ENCODE peak calls at places on chromosome 7, in ten cellular contexts. R is GM04503; J is caudate nucleus; A is stimulated activated naive CD4-positive, alpha-beta T cell; S is kidney tubule cell; I is A549; M is stimulated activated naive CD8-positive, alpha-beta T cell treated with anti-CD3 and anti-CD28 coated beads, Interleukin-15, Interleukin-2, amounts not matched to agents 100 U/mL and 50 U/mL, for 24 hours; P is NCI-H446; N is Karpas-422; U is stomach. C is an unnamed sample.

GRCh38 chr7:123819001-123819400 is 26.0 kb upstream of the HYAL4 start:
- DNase-seq in A (no peak), R (no peak), I (no peak), P (no peak), U (no peak), N (no peak), J (no peak), M (no peak), S (no peak), C (no peak)

GRCh38 chr7:35716038-35716803 is 21.3 kb upstream of the HERPUD2 start:
- DNase-seq in J (peak), P (peak), U (peak), N (no peak), S (no peak), A (no peak), R (no peak), I (no peak), M (no peak), C (no peak)

GRCh38 chr7:127486654-127487053 is 94.1 kb upstream of the ZNF800 start:
- DNase-seq in N (peak), R (no peak), S (peak), J (no peak), I (no peak), P (no peak), U (no peak), A (no peak), M (peak), C (no peak)

GRCh38 chr7:1811850-1812692 is 142.0 kb downstream of the ELFN1 start:
- DNase-seq in S (peak), M (no peak), R (no peak), U (peak), J (no peak), N (peak), I (peak), A (no peak), P (peak), C (no peak)

GRCh38 chr7:73894851-73895441 is 34.0 kb downstream of the TMEM270 start:
- DNase-seq in P (peak), J (no peak), U (no peak), N (no peak), S (peak), M (no peak), R (peak), I (peak), A (no peak), C (peak)

GRCh38 chr7:80858141-80858903 is 60.5 kb downstream of the SEMA3C start:
- DNase-seq in A (no peak), M (no peak), N (no peak), I (no peak), R (no peak), P (no peak), S (no peak), J (no peak), U (no peak), C (no peak)

GRCh38 chr7:2249744-2250323 is 7.8 kb downstream of the NUDT1 start:
- DNase-seq in A (no peak), S (no peak), P (no peak), J (no peak), N (no peak), I (no peak), M (no peak), R (no peak), U (no peak), C (no peak)

GRCh38 chr7:159175792-159176191 is 31.1 kb upstream of the VIPR2 start:
- DNase-seq in P (no peak), R (no peak), I (no peak), A (no peak), N (no peak), J (no peak), U (no peak), S (no peak), M (no peak), C (no peak)

GRCh38 chr7:118041336-118041878 is 142.6 kb upstream of the LSM8 start:
- DNase-seq in M (no peak), S (no peak), J (no peak), N (no peak), P (peak), R (no peak), I (no peak), A (no peak), U (no peak), C (no peak)

GRCh38 chr7:112930787-112931186 is 140.6 kb upstream of the TMEM168 start:
- DNase-seq in P (peak), M (no peak), R (peak), U (no peak), N (no peak), S (peak), J (peak), A (no peak), I (no peak), C (peak)

GRCh38 chr7:134908289-134908688 is 78.0 kb upstream of the AGBL3 start:
- DNase-seq in I (no peak), S (peak), M (no peak), A (no peak), R (no peak), J (no peak), P (no peak), U (no peak), N (no peak), C (no peak)

GRCh38 chr7:91557789-91558396 is 293.7 kb downstream of the FZD1 start:
- DNase-seq in M (no peak), P (no peak), N (no peak), A (no peak), R (peak), U (no peak), I (peak), J (no peak), S (peak), C (peak)

GRCh38 chr7:34165466-34165865 is 260.1 kb downstream of the BMPER start:
- DNase-seq in R (no peak), I (no peak), P (peak), A (no peak), U (no peak), N (no peak), S (no peak), M (no peak), J (no peak), C (no peak)

GRCh38 chr7:151133986-151134742 is 33.3 kb downstream of the GBX1 start:
- DNase-seq in U (no peak), M (no peak), J (no peak), N (no peak), I (no peak), P (no peak), A (no peak), R (no peak), S (no peak), C (no peak)

GRCh38 chr7:141501451-141501850 is 49.8 kb upstream of the AGK start:
- DNase-seq in J (no peak), P (no peak), N (no peak), A (no peak), I (no peak), R (no peak), S (no peak), U (no peak), M (no peak), C (no peak)

GRCh38 chr7:129780257-129781127 is 169.0 kb downstream of the NRF1 start:
- DNase-seq in J (no peak), M (peak), N (peak), U (peak), R (no peak), P (peak), A (no peak), I (peak), S (peak), C (no peak)

GRCh38 chr7:128022631-128023532 is 8.4 kb downstream of the LRRC4 start:
- DNase-seq in S (peak), I (no peak), A (no peak), P (no peak), R (peak), N (no peak), J (no peak), U (no peak), M (no peak), C (peak)